ENCODE peak calls at places on chromosomes 13 and 19, in six cellular contexts. T is Right ventricle myocardium superior, E is small intestine, A is endothelial cell of umbilical vein, K is astrocyte of the spinal cord, F is left cardiac atrium. H is an unnamed sample.
A peak's percentile ranks its signal among the peaks of the same experiment; 100 is the strongest.

GRCh38 chr19:47032171-47032811 is 12.7 kb downstream of the NPAS1 start:
- DNase-seq in T (no peak), A (peak; percentile 26), F (no peak), K (no peak), E (peak; percentile 66), H (peak; percentile 70)

GRCh38 chr13:23701646-23702045 is 131.4 kb downstream of the TNFRSF19 start:
- DNase-seq in T (peak; percentile 92), K (peak; percentile 91), E (no peak), F (peak; percentile 88), A (no peak), H (no peak)

GRCh38 chr13:40983725-40984669 is 35.1 kb downstream of the ELF1 start:
- DNase-seq in E (no peak), K (no peak), F (no peak), A (peak; percentile 58), T (no peak), H (no peak)

GRCh38 chr13:50230365-50230978 is 215.2 kb downstream of the KCNRG start:
- DNase-seq in F (no peak), K (peak; percentile 25), T (no peak), E (peak; percentile 65), A (no peak), H (no peak)

GRCh38 chr13:20901668-20902437 is 693 bp downstream of the XPO4 start:
- DNase-seq in F (peak; percentile 34), E (peak; percentile 77), A (peak; percentile 40), K (peak; percentile 14), T (peak; percentile 57), H (peak; percentile 37)

GRCh38 chr19:44890366-44891015 is 563 bp upstream of the TOMM40 start:
- DNase-seq in K (peak; percentile 100), A (peak; percentile 100), E (peak; percentile 100), T (no peak), F (no peak), H (peak; percentile 100)

GRCh38 chr19:3881272-3882040 is 971 bp downstream of the ATCAY start:
- DNase-seq in T (no peak), A (no peak), E (no peak), K (no peak), F (no peak), H (no peak)

GRCh38 chr13:113321546-113321945 is 24.5 kb downstream of the LAMP1 start:
- DNase-seq in K (no peak), A (no peak), T (peak; percentile 24), E (no peak), F (no peak), H (no peak)

GRCh38 chr13:70370924-70371323 is 262.7 kb upstream of the KLHL1 start:
- DNase-seq in E (no peak), F (no peak), K (no peak), T (no peak), A (no peak), H (no peak)

GRCh38 chr13:33280923-33281322 is 4.6 kb downstream of the STARD13 start:
- DNase-seq in F (no peak), A (no peak), T (no peak), K (peak; percentile 49), E (no peak), H (no peak)

GRCh38 chr19:3108775-3109174 is 14.6 kb downstream of the GNA11 start:
- DNase-seq in T (peak; percentile 73), F (peak; percentile 66), A (peak; percentile 62), E (peak; percentile 57), K (peak; percentile 47), H (peak; percentile 67)

GRCh38 chr13:41905600-41906254 is 55.2 kb downstream of the VWA8 start:
- DNase-seq in F (no peak), A (peak; percentile 33), K (peak; percentile 48), E (peak; percentile 49), T (no peak), H (peak; percentile 46)

GRCh38 chr19:27806471-27807070 is 1406.4 kb downstream of the UQCRFS1 start:
- DNase-seq in F (no peak), E (no peak), T (no peak), A (no peak), K (no peak), H (no peak)

GRCh38 chr19:5774921-5775320 is 9.6 kb downstream of the PRR22 start:
- DNase-seq in A (no peak), F (no peak), K (no peak), E (no peak), T (no peak), H (no peak)

GRCh38 chr19:44684892-44685847 is 13.8 kb upstream of the CEACAM16 start:
- DNase-seq in K (peak; percentile 84), A (peak; percentile 97), F (peak; percentile 76), E (peak; percentile 62), T (no peak), H (no peak)

GRCh38 chr13:97018029-97018819 is 23.9 kb upstream of the OXGR1 start:
- DNase-seq in A (peak; percentile 70), F (no peak), E (peak; percentile 71), T (no peak), K (peak; percentile 69), H (peak; percentile 66)